ENCODE peak calls at places on chromosome 10, in nine cellular contexts. One of them, this sample, is unnamed.

GRCh38 chr10:74746813-74747212 is 79.6 kb upstream of the KAT6B start:
- DNase-seq in upper lobe of left lung: no peak
- DNase-seq in choroid plexus epithelial cell: no peak
- DNase-seq in cardiac muscle cell: no peak
- DNase-seq in adrenal gland: no peak
- DNase-seq in heart left ventricle: no peak
- DNase-seq in B cell: no peak
- DNase-seq in testis: no peak
- DNase-seq in fibroblast of villous mesenchyme: no peak
- DNase-seq in this sample: no peak

GRCh38 chr10:660413-660979 is 29.0 kb downstream of the DIP2C start:
- DNase-seq in upper lobe of left lung: no peak
- DNase-seq in choroid plexus epithelial cell: no peak
- DNase-seq in cardiac muscle cell: no peak
- DNase-seq in adrenal gland: no peak
- DNase-seq in heart left ventricle: no peak
- DNase-seq in B cell: no peak
- DNase-seq in testis: no peak
- DNase-seq in fibroblast of villous mesenchyme: no peak
- DNase-seq in this sample: no peak

GRCh38 chr10:102492344-102492939 is 10.1 kb downstream of the ACTR1A start:
- DNase-seq in upper lobe of left lung: no peak
- DNase-seq in choroid plexus epithelial cell: no peak
- DNase-seq in cardiac muscle cell: no peak
- DNase-seq in adrenal gland: no peak
- DNase-seq in heart left ventricle: no peak
- DNase-seq in B cell: no peak
- DNase-seq in testis: no peak
- DNase-seq in fibroblast of villous mesenchyme: no peak
- DNase-seq in this sample: no peak

GRCh38 chr10:34029455-34029854 is 695.0 kb upstream of the NRP1 start:
- DNase-seq in upper lobe of left lung: no peak
- DNase-seq in choroid plexus epithelial cell: no peak
- DNase-seq in cardiac muscle cell: no peak
- DNase-seq in adrenal gland: no peak
- DNase-seq in heart left ventricle: no peak
- DNase-seq in B cell: no peak
- DNase-seq in testis: no peak
- DNase-seq in fibroblast of villous mesenchyme: no peak
- DNase-seq in this sample: no peak

GRCh38 chr10:95552680-95553342 is 8.4 kb downstream of the SORBS1 start:
- DNase-seq in upper lobe of left lung: no peak
- DNase-seq in choroid plexus epithelial cell: no peak
- DNase-seq in cardiac muscle cell: no peak
- DNase-seq in adrenal gland: no peak
- DNase-seq in heart left ventricle: no peak
- DNase-seq in B cell: no peak
- DNase-seq in testis: no peak
- DNase-seq in fibroblast of villous mesenchyme: no peak
- DNase-seq in this sample: no peak

GRCh38 chr10:91883549-91884542 is 25.4 kb downstream of the FGFBP3 start:
- DNase-seq in upper lobe of left lung: peak; percentile 59
- DNase-seq in choroid plexus epithelial cell: peak; percentile 80
- DNase-seq in cardiac muscle cell: peak; percentile 48
- DNase-seq in adrenal gland: no peak
- DNase-seq in heart left ventricle: no peak
- DNase-seq in B cell: no peak
- DNase-seq in testis: peak; percentile 30
- DNase-seq in fibroblast of villous mesenchyme: peak; percentile 71
- DNase-seq in this sample: no peak

GRCh38 chr10:3467052-3467906 is 294.7 kb upstream of the PITRM1 start:
- DNase-seq in upper lobe of left lung: peak; percentile 80
- DNase-seq in choroid plexus epithelial cell: peak; percentile 94
- DNase-seq in cardiac muscle cell: no peak
- DNase-seq in adrenal gland: peak; percentile 55
- DNase-seq in heart left ventricle: peak; percentile 90
- DNase-seq in B cell: no peak
- DNase-seq in testis: peak; percentile 56
- DNase-seq in fibroblast of villous mesenchyme: peak; percentile 96
- DNase-seq in this sample: no peak

GRCh38 chr10:124011464-124011863 is 81.9 kb downstream of the CHST15 start:
- DNase-seq in upper lobe of left lung: no peak
- DNase-seq in choroid plexus epithelial cell: no peak
- DNase-seq in cardiac muscle cell: no peak
- DNase-seq in adrenal gland: no peak
- DNase-seq in heart left ventricle: no peak
- DNase-seq in B cell: no peak
- DNase-seq in testis: no peak
- DNase-seq in fibroblast of villous mesenchyme: no peak
- DNase-seq in this sample: no peak

GRCh38 chr10:97718659-97719142 is 5.2 kb downstream of the MARVELD1 start:
- DNase-seq in upper lobe of left lung: peak; percentile 88
- DNase-seq in choroid plexus epithelial cell: no peak
- DNase-seq in cardiac muscle cell: no peak
- DNase-seq in adrenal gland: peak; percentile 47
- DNase-seq in heart left ventricle: no peak
- DNase-seq in B cell: no peak
- DNase-seq in testis: no peak
- DNase-seq in fibroblast of villous mesenchyme: peak; percentile 53
- DNase-seq in this sample: no peak

GRCh38 chr10:35300063-35300699 is 36.1 kb upstream of the CCNY start:
- DNase-seq in upper lobe of left lung: peak; percentile 22
- DNase-seq in choroid plexus epithelial cell: peak; percentile 15
- DNase-seq in cardiac muscle cell: no peak
- DNase-seq in adrenal gland: no peak
- DNase-seq in heart left ventricle: no peak
- DNase-seq in B cell: peak; percentile 68
- DNase-seq in testis: peak; percentile 15
- DNase-seq in fibroblast of villous mesenchyme: peak; percentile 57
- DNase-seq in this sample: no peak

GRCh38 chr10:63707254-63707910 is 186.2 kb downstream of the REEP3 start:
- DNase-seq in upper lobe of left lung: peak; percentile 50
- DNase-seq in choroid plexus epithelial cell: peak; percentile 99
- DNase-seq in cardiac muscle cell: no peak
- DNase-seq in adrenal gland: no peak
- DNase-seq in heart left ventricle: no peak
- DNase-seq in B cell: no peak
- DNase-seq in testis: no peak
- DNase-seq in fibroblast of villous mesenchyme: peak; percentile 99
- DNase-seq in this sample: peak; percentile 51

GRCh38 chr10:122855745-122856144 is 10.1 kb upstream of the CUZD1 start:
- DNase-seq in upper lobe of left lung: no peak
- DNase-seq in choroid plexus epithelial cell: peak; percentile 50
- DNase-seq in cardiac muscle cell: no peak
- DNase-seq in adrenal gland: no peak
- DNase-seq in heart left ventricle: no peak
- DNase-seq in B cell: no peak
- DNase-seq in testis: no peak
- DNase-seq in fibroblast of villous mesenchyme: peak; percentile 52
- DNase-seq in this sample: no peak

GRCh38 chr10:79320785-79321493 is 26.3 kb upstream of the PPIF start:
- DNase-seq in upper lobe of left lung: peak; percentile 65
- DNase-seq in choroid plexus epithelial cell: peak; percentile 48
- DNase-seq in cardiac muscle cell: no peak
- DNase-seq in adrenal gland: peak; percentile 59
- DNase-seq in heart left ventricle: no peak
- DNase-seq in B cell: no peak
- DNase-seq in testis: no peak
- DNase-seq in fibroblast of villous mesenchyme: peak; percentile 64
- DNase-seq in this sample: peak; percentile 52

GRCh38 chr10:12195281-12195602 is 449 bp downstream of the NUDT5 start:
- DNase-seq in upper lobe of left lung: no peak
- DNase-seq in choroid plexus epithelial cell: no peak
- DNase-seq in cardiac muscle cell: peak; percentile 21
- DNase-seq in adrenal gland: no peak
- DNase-seq in heart left ventricle: no peak
- DNase-seq in B cell: no peak
- DNase-seq in testis: no peak
- DNase-seq in fibroblast of villous mesenchyme: no peak
- DNase-seq in this sample: no peak

GRCh38 chr10:12198156-12198555 is 2.2 kb downstream of the CDC123 start:
- DNase-seq in upper lobe of left lung: no peak
- DNase-seq in choroid plexus epithelial cell: no peak
- DNase-seq in cardiac muscle cell: no peak
- DNase-seq in adrenal gland: no peak
- DNase-seq in heart left ventricle: no peak
- DNase-seq in B cell: no peak
- DNase-seq in testis: no peak
- DNase-seq in fibroblast of villous mesenchyme: no peak
- DNase-seq in this sample: no peak

GRCh38 chr10:12194752-12195271 is 879 bp downstream of the NUDT5 start:
- DNase-seq in upper lobe of left lung: peak; percentile 78
- DNase-seq in choroid plexus epithelial cell: peak; percentile 49
- DNase-seq in cardiac muscle cell: peak; percentile 14
- DNase-seq in adrenal gland: peak; percentile 53
- DNase-seq in heart left ventricle: no peak
- DNase-seq in B cell: peak; percentile 25
- DNase-seq in testis: peak; percentile 45
- DNase-seq in fibroblast of villous mesenchyme: peak; percentile 63
- DNase-seq in this sample: peak; percentile 65

GRCh38 chr10:12196531-12197211 is 683 bp downstream of the CDC123 start:
- DNase-seq in upper lobe of left lung: no peak
- DNase-seq in choroid plexus epithelial cell: no peak
- DNase-seq in cardiac muscle cell: no peak
- DNase-seq in adrenal gland: no peak
- DNase-seq in heart left ventricle: no peak
- DNase-seq in B cell: no peak
- DNase-seq in testis: peak; percentile 43
- DNase-seq in fibroblast of villous mesenchyme: no peak
- DNase-seq in this sample: no peak

GRCh38 chr10:12195603-12196506 is at the start of the genes CDC123 and NUDT5:
- DNase-seq in upper lobe of left lung: peak; percentile 86
- DNase-seq in choroid plexus epithelial cell: peak; percentile 93
- DNase-seq in cardiac muscle cell: peak; percentile 91
- DNase-seq in adrenal gland: peak; percentile 90
- DNase-seq in heart left ventricle: peak; percentile 91
- DNase-seq in B cell: peak; percentile 89
- DNase-seq in testis: peak; percentile 95
- DNase-seq in fibroblast of villous mesenchyme: peak; percentile 93
- DNase-seq in this sample: peak; percentile 94
- TF ChIP-seq CTCF in upper lobe of left lung: no peak
- TF ChIP-seq CTCF in choroid plexus epithelial cell: no peak
- TF ChIP-seq CTCF in cardiac muscle cell: peak; percentile 8
- TF ChIP-seq CTCF in adrenal gland: no peak
- TF ChIP-seq CTCF in heart left ventricle: no peak
- TF ChIP-seq CTCF in B cell: no peak
- TF ChIP-seq CTCF in testis: peak; percentile 5
- TF ChIP-seq CTCF in fibroblast of villous mesenchyme: no peak
- TF ChIP-seq CTCF in this sample: no peak

GRCh38 chr10:76303682-76304316 is 872.4 kb downstream of the LRMDA start:
- DNase-seq in upper lobe of left lung: peak; percentile 84
- DNase-seq in choroid plexus epithelial cell: peak; percentile 92
- DNase-seq in cardiac muscle cell: peak; percentile 92
- DNase-seq in adrenal gland: peak; percentile 73
- DNase-seq in heart left ventricle: peak; percentile 70
- DNase-seq in B cell: no peak
- DNase-seq in testis: peak; percentile 82
- DNase-seq in fibroblast of villous mesenchyme: peak; percentile 89
- DNase-seq in this sample: peak; percentile 17
- TF ChIP-seq CTCF in upper lobe of left lung: peak; percentile 41
- TF ChIP-seq CTCF in choroid plexus epithelial cell: peak; percentile 86
- TF ChIP-seq CTCF in cardiac muscle cell: peak; percentile 70
- TF ChIP-seq CTCF in adrenal gland: peak; percentile 62
- TF ChIP-seq CTCF in heart left ventricle: peak; percentile 54
- TF ChIP-seq CTCF in B cell: no peak
- TF ChIP-seq CTCF in testis: peak; percentile 47
- TF ChIP-seq CTCF in fibroblast of villous mesenchyme: peak; percentile 77
- TF ChIP-seq CTCF in this sample: no peak

DNA sequence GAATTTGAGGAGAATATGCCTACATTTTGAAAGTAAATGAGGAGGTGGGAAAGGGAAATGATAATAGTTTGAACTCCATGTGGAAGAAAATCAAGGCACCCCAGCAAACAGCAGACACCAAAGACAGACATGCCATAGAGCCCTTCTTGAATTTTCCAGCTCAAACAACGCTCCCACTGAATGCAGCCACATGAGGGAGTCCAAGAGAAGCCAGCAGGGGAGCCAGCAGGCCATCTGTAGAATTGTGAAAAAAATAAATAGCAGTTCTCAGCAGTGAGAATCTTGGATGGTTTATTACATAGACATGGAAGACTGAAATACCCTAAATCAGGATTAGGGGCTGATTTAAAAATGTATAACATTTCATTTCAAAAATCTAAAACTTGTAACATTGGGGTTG is 1567.3 kb upstream of the LRRTM3 start:
- DNase-seq in upper lobe of left lung: no peak
- DNase-seq in choroid plexus epithelial cell: peak; percentile 15
- DNase-seq in cardiac muscle cell: peak; percentile 51
- DNase-seq in adrenal gland: no peak
- DNase-seq in heart left ventricle: no peak
- DNase-seq in B cell: no peak
- DNase-seq in testis: peak; percentile 55
- DNase-seq in fibroblast of villous mesenchyme: peak; percentile 30
- DNase-seq in this sample: no peak
- TF ChIP-seq CTCF in upper lobe of left lung: no peak
- TF ChIP-seq CTCF in choroid plexus epithelial cell: peak; percentile 54
- TF ChIP-seq CTCF in cardiac muscle cell: peak; percentile 76
- TF ChIP-seq CTCF in adrenal gland: peak; percentile 28
- TF ChIP-seq CTCF in heart left ventricle: peak; percentile 10
- TF ChIP-seq CTCF in B cell: no peak
- TF ChIP-seq CTCF in testis: no peak
- TF ChIP-seq CTCF in fibroblast of villous mesenchyme: peak; percentile 68
- TF ChIP-seq CTCF in this sample: no peak

GRCh38 chr10:111656066-111656465 is 527.5 kb downstream of the GPAM start:
- DNase-seq in upper lobe of left lung: no peak
- DNase-seq in choroid plexus epithelial cell: no peak
- DNase-seq in cardiac muscle cell: no peak
- DNase-seq in adrenal gland: no peak
- DNase-seq in heart left ventricle: no peak
- DNase-seq in B cell: no peak
- DNase-seq in testis: no peak
- DNase-seq in fibroblast of villous mesenchyme: no peak
- DNase-seq in this sample: no peak

GRCh38 chr10:111648046-111648445 is 535.5 kb downstream of the GPAM start:
- DNase-seq in upper lobe of left lung: no peak
- DNase-seq in choroid plexus epithelial cell: no peak
- DNase-seq in cardiac muscle cell: no peak
- DNase-seq in adrenal gland: no peak
- DNase-seq in heart left ventricle: no peak
- DNase-seq in B cell: no peak
- DNase-seq in testis: no peak
- DNase-seq in fibroblast of villous mesenchyme: peak; percentile 37
- DNase-seq in this sample: no peak

GRCh38 chr10:111646021-111646420 is 537.5 kb downstream of the GPAM start:
- DNase-seq in upper lobe of left lung: no peak
- DNase-seq in choroid plexus epithelial cell: no peak
- DNase-seq in cardiac muscle cell: no peak
- DNase-seq in adrenal gland: no peak
- DNase-seq in heart left ventricle: no peak
- DNase-seq in B cell: no peak
- DNase-seq in testis: no peak
- DNase-seq in fibroblast of villous mesenchyme: peak; percentile 4
- DNase-seq in this sample: no peak

DNA sequence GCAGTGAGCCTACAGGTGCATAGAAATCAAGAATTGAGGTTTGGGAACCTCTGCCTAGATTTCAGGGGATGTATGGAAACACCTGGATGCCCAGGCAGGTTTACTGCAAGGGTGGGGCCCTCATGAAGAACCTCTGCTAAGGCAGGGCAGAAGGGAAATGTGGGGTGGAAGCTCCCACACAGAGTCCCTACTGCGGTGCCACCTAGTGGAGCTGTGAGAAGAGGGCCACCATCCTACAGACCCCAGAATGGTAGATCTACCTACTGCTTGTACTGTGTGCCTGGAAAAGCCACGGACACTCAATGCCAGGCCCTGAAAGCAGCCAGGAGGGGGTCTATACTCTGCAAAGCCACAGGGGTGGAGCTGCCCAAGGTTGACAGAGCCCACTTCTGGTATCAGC is 533.5 kb downstream of the GPAM start:
- DNase-seq in upper lobe of left lung: no peak
- DNase-seq in choroid plexus epithelial cell: no peak
- DNase-seq in cardiac muscle cell: no peak
- DNase-seq in adrenal gland: no peak
- DNase-seq in heart left ventricle: no peak
- DNase-seq in B cell: no peak
- DNase-seq in testis: no peak
- DNase-seq in fibroblast of villous mesenchyme: no peak
- DNase-seq in this sample: peak; percentile 4
- TF ChIP-seq CTCF in upper lobe of left lung: no peak
- TF ChIP-seq CTCF in choroid plexus epithelial cell: no peak
- TF ChIP-seq CTCF in cardiac muscle cell: no peak
- TF ChIP-seq CTCF in adrenal gland: no peak
- TF ChIP-seq CTCF in heart left ventricle: no peak
- TF ChIP-seq CTCF in B cell: no peak
- TF ChIP-seq CTCF in testis: no peak
- TF ChIP-seq CTCF in fibroblast of villous mesenchyme: no peak
- TF ChIP-seq CTCF in this sample: no peak

This sample was measured in activated CD8-positive, alpha-beta T cell treated with anti-CD3 and anti-CD28 coated beads for 36 hours.